ENCODE peak calls at places on chromosome 19, in ten cellular contexts. One of them, this sample, is unnamed.

GRCh38 chr19:48925240-48925843 is 8.2 kb upstream of the DHDH start:
- DNase-seq in HFF-Myc: no peak
- DNase-seq in astrocyte of the spinal cord: peak
- DNase-seq in retinal pigment epithelial cell: no peak
- DNase-seq in psoas muscle: no peak
- DNase-seq in epithelial cell of esophagus: peak
- DNase-seq in AG10803: peak
- DNase-seq in brain microvascular endothelial cell: peak
- DNase-seq in AG09309: peak
- DNase-seq in heart right ventricle: no peak
- DNase-seq in this sample: peak

GRCh38 chr19:7519411-7520130 is 2.9 kb upstream of the MCOLN1 start:
- DNase-seq in AG10803: no peak
- DNase-seq in retinal pigment epithelial cell: no peak
- DNase-seq in heart right ventricle: no peak
- DNase-seq in brain microvascular endothelial cell: no peak
- DNase-seq in psoas muscle: no peak
- DNase-seq in AG09309: no peak
- DNase-seq in astrocyte of the spinal cord: no peak
- DNase-seq in epithelial cell of esophagus: no peak
- DNase-seq in HFF-Myc: no peak
- DNase-seq in this sample: no peak

GRCh38 chr19:38648789-38649304 is 1.4 kb downstream of the ACTN4 start:
- DNase-seq in AG10803: no peak
- DNase-seq in psoas muscle: no peak
- DNase-seq in astrocyte of the spinal cord: no peak
- DNase-seq in epithelial cell of esophagus: no peak
- DNase-seq in brain microvascular endothelial cell: no peak
- DNase-seq in AG09309: no peak
- DNase-seq in heart right ventricle: no peak
- DNase-seq in retinal pigment epithelial cell: no peak
- DNase-seq in HFF-Myc: no peak
- DNase-seq in this sample: no peak

GRCh38 chr19:35736913-35737886 is 5.1 kb downstream of the IGFLR1 start:
- DNase-seq in retinal pigment epithelial cell: no peak
- DNase-seq in AG10803: no peak
- DNase-seq in heart right ventricle: no peak
- DNase-seq in HFF-Myc: no peak
- DNase-seq in brain microvascular endothelial cell: no peak
- DNase-seq in astrocyte of the spinal cord: no peak
- DNase-seq in psoas muscle: no peak
- DNase-seq in epithelial cell of esophagus: peak
- DNase-seq in AG09309: no peak
- DNase-seq in this sample: no peak

GRCh38 chr19:16417660-16418596 is 53.8 kb downstream of the EPS15L1 start:
- DNase-seq in AG10803: peak
- DNase-seq in psoas muscle: peak
- DNase-seq in epithelial cell of esophagus: peak
- DNase-seq in AG09309: no peak
- DNase-seq in HFF-Myc: no peak
- DNase-seq in astrocyte of the spinal cord: peak
- DNase-seq in retinal pigment epithelial cell: no peak
- DNase-seq in brain microvascular endothelial cell: peak
- DNase-seq in heart right ventricle: peak
- DNase-seq in this sample: peak

GRCh38 chr19:27742041-27742440 is 1470.9 kb downstream of the UQCRFS1 start:
- DNase-seq in AG10803: no peak
- DNase-seq in heart right ventricle: no peak
- DNase-seq in HFF-Myc: no peak
- DNase-seq in psoas muscle: no peak
- DNase-seq in epithelial cell of esophagus: no peak
- DNase-seq in astrocyte of the spinal cord: no peak
- DNase-seq in brain microvascular endothelial cell: no peak
- DNase-seq in retinal pigment epithelial cell: no peak
- DNase-seq in AG09309: no peak
- DNase-seq in this sample: no peak

GRCh38 chr19:58558623-58559274 is 338 bp upstream of the UBE2M start:
- DNase-seq in psoas muscle: peak
- DNase-seq in epithelial cell of esophagus: peak
- DNase-seq in AG10803: peak
- DNase-seq in AG09309: peak
- DNase-seq in heart right ventricle: peak
- DNase-seq in astrocyte of the spinal cord: peak
- DNase-seq in HFF-Myc: peak
- DNase-seq in brain microvascular endothelial cell: peak
- DNase-seq in retinal pigment epithelial cell: peak
- DNase-seq in this sample: peak

GRCh38 chr19:40974633-40975037 is 16.4 kb upstream of the CYP2B6 start:
- DNase-seq in HFF-Myc: peak
- DNase-seq in brain microvascular endothelial cell: peak
- DNase-seq in epithelial cell of esophagus: peak
- DNase-seq in astrocyte of the spinal cord: peak
- DNase-seq in heart right ventricle: peak
- DNase-seq in AG09309: peak
- DNase-seq in retinal pigment epithelial cell: peak
- DNase-seq in psoas muscle: peak
- DNase-seq in AG10803: peak
- DNase-seq in this sample: peak

GRCh38 chr19:18919086-18919894 is at the start of the genes COPE and DDX49:
- DNase-seq in HFF-Myc: peak
- DNase-seq in epithelial cell of esophagus: peak
- DNase-seq in AG09309: peak
- DNase-seq in brain microvascular endothelial cell: peak
- DNase-seq in astrocyte of the spinal cord: peak
- DNase-seq in psoas muscle: peak
- DNase-seq in heart right ventricle: peak
- DNase-seq in retinal pigment epithelial cell: peak
- DNase-seq in AG10803: peak
- DNase-seq in this sample: peak

GRCh38 chr19:18919895-18920204 is 335 bp downstream of the DDX49 start:
- DNase-seq in AG10803: peak
- DNase-seq in astrocyte of the spinal cord: no peak
- DNase-seq in psoas muscle: no peak
- DNase-seq in retinal pigment epithelial cell: no peak
- DNase-seq in AG09309: no peak
- DNase-seq in epithelial cell of esophagus: no peak
- DNase-seq in brain microvascular endothelial cell: no peak
- DNase-seq in HFF-Myc: no peak
- DNase-seq in heart right ventricle: no peak
- DNase-seq in this sample: no peak

GRCh38 chr19:18913466-18913865 is 5.7 kb downstream of the COPE start:
- DNase-seq in HFF-Myc: no peak
- DNase-seq in astrocyte of the spinal cord: no peak
- DNase-seq in psoas muscle: no peak
- DNase-seq in brain microvascular endothelial cell: no peak
- DNase-seq in AG09309: no peak
- DNase-seq in heart right ventricle: no peak
- DNase-seq in epithelial cell of esophagus: no peak
- DNase-seq in retinal pigment epithelial cell: no peak
- DNase-seq in AG10803: no peak
- DNase-seq in this sample: no peak

GRCh38 chr19:18912933-18913332 is 6.3 kb downstream of the COPE start:
- DNase-seq in retinal pigment epithelial cell: no peak
- DNase-seq in heart right ventricle: no peak
- DNase-seq in AG09309: no peak
- DNase-seq in brain microvascular endothelial cell: no peak
- DNase-seq in epithelial cell of esophagus: no peak
- DNase-seq in AG10803: no peak
- DNase-seq in HFF-Myc: no peak
- DNase-seq in psoas muscle: no peak
- DNase-seq in astrocyte of the spinal cord: no peak
- DNase-seq in this sample: no peak

DNA sequence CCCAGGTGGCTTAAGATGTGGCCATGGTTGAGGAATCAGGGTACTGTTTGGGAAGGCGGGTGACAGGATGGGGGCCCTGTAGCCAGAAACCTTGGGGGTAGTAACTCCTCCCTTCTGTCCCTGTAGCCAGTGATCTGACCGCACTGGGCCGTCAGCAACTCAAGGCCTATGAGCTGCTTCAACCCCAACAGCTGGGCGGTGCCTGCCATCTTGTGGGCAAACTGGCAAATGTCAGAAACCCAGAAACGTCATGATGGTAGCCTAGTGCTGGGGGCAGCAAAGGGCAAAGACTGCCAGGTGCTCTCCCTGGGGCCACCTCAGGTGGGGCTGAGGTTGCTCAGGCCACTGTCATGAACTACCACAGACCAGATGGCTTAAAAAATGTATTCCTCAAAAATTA is 3.5 kb downstream of the COPE start:
- DNase-seq in astrocyte of the spinal cord: peak
- DNase-seq in retinal pigment epithelial cell: no peak
- DNase-seq in psoas muscle: peak
- DNase-seq in epithelial cell of esophagus: peak
- DNase-seq in AG09309: no peak
- DNase-seq in brain microvascular endothelial cell: no peak
- DNase-seq in HFF-Myc: no peak
- DNase-seq in heart right ventricle: no peak
- DNase-seq in AG10803: peak
- DNase-seq in this sample: peak
- TF ChIP-seq CTCF in astrocyte of the spinal cord: peak
- TF ChIP-seq CTCF in retinal pigment epithelial cell: peak
- TF ChIP-seq CTCF in psoas muscle: peak
- TF ChIP-seq CTCF in epithelial cell of esophagus: peak
- TF ChIP-seq CTCF in AG09309: peak
- TF ChIP-seq CTCF in brain microvascular endothelial cell: peak
- TF ChIP-seq CTCF in HFF-Myc: peak
- TF ChIP-seq CTCF in heart right ventricle: peak
- TF ChIP-seq CTCF in AG10803: peak
- TF ChIP-seq CTCF in this sample: peak

GRCh38 chr19:54449701-54450069 is 686 bp downstream of the LENG8 start:
- DNase-seq in retinal pigment epithelial cell: no peak
- DNase-seq in AG10803: no peak
- DNase-seq in AG09309: no peak
- DNase-seq in heart right ventricle: no peak
- DNase-seq in astrocyte of the spinal cord: no peak
- DNase-seq in HFF-Myc: no peak
- DNase-seq in psoas muscle: no peak
- DNase-seq in epithelial cell of esophagus: peak
- DNase-seq in brain microvascular endothelial cell: peak
- DNase-seq in this sample: peak

GRCh38 chr19:54451997-54452396 is 3.0 kb downstream of the LENG8 start:
- DNase-seq in HFF-Myc: no peak
- DNase-seq in AG10803: no peak
- DNase-seq in astrocyte of the spinal cord: no peak
- DNase-seq in epithelial cell of esophagus: no peak
- DNase-seq in brain microvascular endothelial cell: no peak
- DNase-seq in psoas muscle: peak
- DNase-seq in heart right ventricle: no peak
- DNase-seq in retinal pigment epithelial cell: no peak
- DNase-seq in AG09309: no peak
- DNase-seq in this sample: no peak

GRCh38 chr19:54452626-54453025 is 3.6 kb downstream of the LENG8 start:
- DNase-seq in AG09309: no peak
- DNase-seq in retinal pigment epithelial cell: no peak
- DNase-seq in AG10803: no peak
- DNase-seq in heart right ventricle: no peak
- DNase-seq in astrocyte of the spinal cord: no peak
- DNase-seq in HFF-Myc: no peak
- DNase-seq in brain microvascular endothelial cell: no peak
- DNase-seq in psoas muscle: no peak
- DNase-seq in epithelial cell of esophagus: no peak
- DNase-seq in this sample: no peak

GRCh38 chr19:54448774-54449700 is at the start of gene LENG8:
- DNase-seq in psoas muscle: peak
- DNase-seq in epithelial cell of esophagus: peak
- DNase-seq in heart right ventricle: peak
- DNase-seq in AG10803: peak
- DNase-seq in AG09309: peak
- DNase-seq in retinal pigment epithelial cell: peak
- DNase-seq in brain microvascular endothelial cell: peak
- DNase-seq in HFF-Myc: peak
- DNase-seq in astrocyte of the spinal cord: peak
- DNase-seq in this sample: peak

DNA sequence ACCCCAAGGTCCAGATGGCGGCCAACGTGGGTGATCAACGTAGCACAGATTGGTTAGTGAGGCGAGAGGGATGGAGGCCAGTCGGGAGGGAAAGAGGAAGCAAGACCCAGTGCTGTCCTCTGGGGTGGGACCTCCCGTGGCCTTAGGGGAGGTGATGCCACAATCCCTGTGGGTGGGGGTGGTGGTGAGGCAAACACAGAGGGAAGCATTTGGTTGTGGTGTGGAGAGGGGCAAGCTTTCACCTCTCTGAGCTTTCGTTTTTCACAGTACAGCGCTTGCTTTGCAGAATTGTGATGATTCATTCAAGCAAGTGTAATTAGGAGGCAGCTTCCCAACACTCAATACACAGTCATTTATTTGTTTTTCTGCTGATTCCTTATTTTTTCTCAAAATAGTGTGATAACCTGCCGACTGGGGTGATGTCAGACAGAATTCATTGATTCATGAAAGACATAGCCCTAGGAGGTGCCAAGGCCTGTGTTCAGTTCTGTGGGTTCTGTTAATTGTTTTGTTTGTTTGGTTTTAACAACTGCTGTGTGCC is 2.4 kb downstream of the LENG8 start:
- DNase-seq in retinal pigment epithelial cell: no peak
- DNase-seq in heart right ventricle: no peak
- DNase-seq in AG09309: no peak
- DNase-seq in HFF-Myc: no peak
- DNase-seq in brain microvascular endothelial cell: peak
- DNase-seq in epithelial cell of esophagus: peak
- DNase-seq in astrocyte of the spinal cord: peak
- DNase-seq in AG10803: no peak
- DNase-seq in psoas muscle: peak
- DNase-seq in this sample: peak
- H3K4me3 ChIP-seq in retinal pigment epithelial cell: no peak
- H3K4me3 ChIP-seq in heart right ventricle: no peak
- H3K4me3 ChIP-seq in AG09309: peak
- H3K4me3 ChIP-seq in HFF-Myc: peak
- H3K4me3 ChIP-seq in brain microvascular endothelial cell: peak
- H3K4me3 ChIP-seq in epithelial cell of esophagus: no peak
- H3K4me3 ChIP-seq in astrocyte of the spinal cord: no peak
- H3K4me3 ChIP-seq in AG10803: peak
- H3K4me3 ChIP-seq in psoas muscle: peak
- H3K4me3 ChIP-seq in this sample: peak

GRCh38 chr19:1621574-1621973 is 16.3 kb upstream of the UQCR11 start:
- DNase-seq in epithelial cell of esophagus: no peak
- DNase-seq in astrocyte of the spinal cord: no peak
- DNase-seq in psoas muscle: no peak
- DNase-seq in retinal pigment epithelial cell: no peak
- DNase-seq in brain microvascular endothelial cell: no peak
- DNase-seq in AG10803: no peak
- DNase-seq in AG09309: no peak
- DNase-seq in heart right ventricle: no peak
- DNase-seq in HFF-Myc: no peak
- DNase-seq in this sample: no peak
- TF ChIP-seq CTCF in epithelial cell of esophagus: no peak
- TF ChIP-seq CTCF in astrocyte of the spinal cord: no peak
- TF ChIP-seq CTCF in psoas muscle: no peak
- TF ChIP-seq CTCF in retinal pigment epithelial cell: no peak
- TF ChIP-seq CTCF in brain microvascular endothelial cell: no peak
- TF ChIP-seq CTCF in AG10803: no peak
- TF ChIP-seq CTCF in AG09309: no peak
- TF ChIP-seq CTCF in heart right ventricle: no peak
- TF ChIP-seq CTCF in HFF-Myc: no peak
- TF ChIP-seq CTCF in this sample: no peak

DNA sequence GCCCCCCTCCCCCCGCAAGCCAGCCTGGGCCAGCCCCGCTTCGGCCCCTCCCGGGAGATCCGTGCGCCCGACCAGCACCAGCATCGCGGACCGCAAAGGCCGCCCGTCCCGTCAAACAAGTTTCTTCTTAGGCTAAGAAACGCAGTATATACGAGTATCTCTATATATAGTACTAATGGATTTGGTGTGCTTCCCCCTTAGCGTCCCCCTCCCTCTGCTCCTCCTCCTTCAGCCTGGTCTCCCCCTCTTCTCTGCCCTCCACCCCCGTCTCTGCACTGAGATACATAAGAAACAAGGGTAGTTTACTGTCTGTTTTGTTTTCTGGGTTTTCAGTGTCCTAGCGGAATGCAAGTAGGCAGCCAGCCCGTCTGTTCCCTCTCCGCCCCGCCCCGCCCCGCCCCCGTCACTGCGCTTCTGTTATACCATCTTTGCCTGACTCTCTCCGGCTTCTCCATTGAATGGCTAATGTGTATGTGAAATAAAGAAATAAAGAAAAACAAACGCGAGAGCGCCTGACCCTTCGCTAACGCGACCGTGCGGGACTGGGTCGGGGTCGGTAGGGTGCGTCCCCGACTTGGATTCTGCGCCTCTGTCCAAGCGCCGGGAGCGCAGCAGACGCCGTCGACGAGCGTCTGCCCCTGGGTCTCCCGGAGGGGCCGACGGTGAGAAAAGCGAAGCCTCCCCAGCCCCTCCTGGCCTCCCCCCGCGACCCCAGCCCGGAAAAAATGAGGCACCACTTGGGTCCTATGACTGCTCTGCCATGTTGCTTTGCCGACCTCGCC is 4.2 kb downstream of the LYL1 start:
- DNase-seq in epithelial cell of esophagus: peak
- DNase-seq in retinal pigment epithelial cell: no peak
- DNase-seq in HFF-Myc: no peak
- DNase-seq in brain microvascular endothelial cell: no peak
- DNase-seq in AG10803: peak
- DNase-seq in astrocyte of the spinal cord: peak
- DNase-seq in AG09309: no peak
- DNase-seq in heart right ventricle: peak
- DNase-seq in psoas muscle: no peak
- DNase-seq in this sample: peak
- H3K4me3 ChIP-seq in epithelial cell of esophagus: peak
- H3K4me3 ChIP-seq in retinal pigment epithelial cell: no peak
- H3K4me3 ChIP-seq in HFF-Myc: no peak
- H3K4me3 ChIP-seq in brain microvascular endothelial cell: no peak
- H3K4me3 ChIP-seq in AG10803: no peak
- H3K4me3 ChIP-seq in astrocyte of the spinal cord: no peak
- H3K4me3 ChIP-seq in AG09309: no peak
- H3K4me3 ChIP-seq in heart right ventricle: peak
- H3K4me3 ChIP-seq in psoas muscle: peak
- H3K4me3 ChIP-seq in this sample: peak

This sample was measured in fibroblast of villous mesenchyme.